ENCODE peak calls at places on chromosome 1, in seven cellular contexts. One of them, this sample, is unnamed.

GRCh38 chr1:210098376-210098775 is 134.2 kb upstream of the SERTAD4 start:
- DNase-seq in A549: no peak
- DNase-seq in fibroblast of mammary gland: no peak
- DNase-seq in coronary artery: no peak
- DNase-seq in endodermal cell: no peak
- DNase-seq in mucosa of descending colon: no peak
- DNase-seq in breast epithelium: no peak
- DNase-seq in this sample: no peak

GRCh38 chr1:99441234-99442095 is 177.2 kb downstream of the PLPPR4 start:
- DNase-seq in coronary artery: no peak
- DNase-seq in fibroblast of mammary gland: peak
- DNase-seq in mucosa of descending colon: no peak
- DNase-seq in endodermal cell: no peak
- DNase-seq in A549: no peak
- DNase-seq in breast epithelium: no peak
- DNase-seq in this sample: peak

GRCh38 chr1:162823771-162824525 is 33.4 kb downstream of the HSD17B7 start:
- DNase-seq in mucosa of descending colon: no peak
- DNase-seq in A549: no peak
- DNase-seq in breast epithelium: no peak
- DNase-seq in endodermal cell: no peak
- DNase-seq in fibroblast of mammary gland: no peak
- DNase-seq in coronary artery: no peak
- DNase-seq in this sample: no peak

GRCh38 chr1:227885648-227886502 is 61.9 kb downstream of the WNT9A start:
- DNase-seq in endodermal cell: peak
- DNase-seq in mucosa of descending colon: peak
- DNase-seq in breast epithelium: no peak
- DNase-seq in coronary artery: peak
- DNase-seq in fibroblast of mammary gland: peak
- DNase-seq in A549: peak
- DNase-seq in this sample: peak

GRCh38 chr1:7455796-7456568 is 315.1 kb upstream of the VAMP3 start:
- DNase-seq in coronary artery: no peak
- DNase-seq in mucosa of descending colon: no peak
- DNase-seq in A549: no peak
- DNase-seq in endodermal cell: peak
- DNase-seq in breast epithelium: no peak
- DNase-seq in fibroblast of mammary gland: no peak
- DNase-seq in this sample: no peak

GRCh38 chr1:181818943-181819342 is 242.6 kb downstream of the ZNF648 start:
- DNase-seq in breast epithelium: no peak
- DNase-seq in fibroblast of mammary gland: no peak
- DNase-seq in A549: no peak
- DNase-seq in mucosa of descending colon: no peak
- DNase-seq in coronary artery: no peak
- DNase-seq in endodermal cell: no peak
- DNase-seq in this sample: no peak

GRCh38 chr1:70994753-70995152 is 52.9 kb downstream of the PTGER3 start:
- DNase-seq in coronary artery: no peak
- DNase-seq in A549: no peak
- DNase-seq in endodermal cell: no peak
- DNase-seq in mucosa of descending colon: no peak
- DNase-seq in breast epithelium: no peak
- DNase-seq in fibroblast of mammary gland: no peak
- DNase-seq in this sample: no peak

GRCh38 chr1:236280438-236281285 is 1.1 kb downstream of the ERO1B start:
- DNase-seq in breast epithelium: no peak
- DNase-seq in A549: no peak
- DNase-seq in fibroblast of mammary gland: no peak
- DNase-seq in endodermal cell: peak
- DNase-seq in coronary artery: no peak
- DNase-seq in mucosa of descending colon: peak
- DNase-seq in this sample: no peak

GRCh38 chr1:246506785-246507639 is at the start of gene SMYD3:
- DNase-seq in A549: peak
- DNase-seq in fibroblast of mammary gland: peak
- DNase-seq in breast epithelium: peak
- DNase-seq in coronary artery: no peak
- DNase-seq in mucosa of descending colon: peak
- DNase-seq in endodermal cell: peak
- DNase-seq in this sample: peak

GRCh38 chr1:175514309-175515001 is 228.9 kb downstream of the TNR start:
- DNase-seq in fibroblast of mammary gland: no peak
- DNase-seq in mucosa of descending colon: no peak
- DNase-seq in A549: no peak
- DNase-seq in breast epithelium: no peak
- DNase-seq in coronary artery: peak
- DNase-seq in endodermal cell: no peak
- DNase-seq in this sample: no peak

GRCh38 chr1:202844935-202845334 is 34.2 kb downstream of the PCAT6 start:
- DNase-seq in fibroblast of mammary gland: no peak
- DNase-seq in breast epithelium: no peak
- DNase-seq in mucosa of descending colon: no peak
- DNase-seq in A549: no peak
- DNase-seq in endodermal cell: no peak
- DNase-seq in coronary artery: no peak
- DNase-seq in this sample: no peak

GRCh38 chr1:209705033-209705589 is 465 bp downstream of the HSD11B1 start:
- DNase-seq in fibroblast of mammary gland: peak
- DNase-seq in breast epithelium: no peak
- DNase-seq in A549: no peak
- DNase-seq in endodermal cell: no peak
- DNase-seq in mucosa of descending colon: no peak
- DNase-seq in coronary artery: no peak
- DNase-seq in this sample: peak

GRCh38 chr1:213720032-213720431 is 267.7 kb upstream of the PROX1 start:
- DNase-seq in coronary artery: no peak
- DNase-seq in endodermal cell: no peak
- DNase-seq in mucosa of descending colon: no peak
- DNase-seq in fibroblast of mammary gland: no peak
- DNase-seq in A549: no peak
- DNase-seq in breast epithelium: no peak
- DNase-seq in this sample: no peak

GRCh38 chr1:227451954-227452353 is 111.4 kb upstream of the ZNF678 start:
- DNase-seq in endodermal cell: no peak
- DNase-seq in breast epithelium: no peak
- DNase-seq in fibroblast of mammary gland: no peak
- DNase-seq in mucosa of descending colon: no peak
- DNase-seq in A549: no peak
- DNase-seq in coronary artery: no peak
- DNase-seq in this sample: no peak

GRCh38 chr1:151721788-151722510 is 627 bp downstream of the RIIAD1 start:
- DNase-seq in fibroblast of mammary gland: no peak
- DNase-seq in breast epithelium: no peak
- DNase-seq in A549: no peak
- DNase-seq in endodermal cell: no peak
- DNase-seq in coronary artery: no peak
- DNase-seq in mucosa of descending colon: no peak
- DNase-seq in this sample: peak

GRCh38 chr1:206896261-206896660 is 982 bp upstream of the IL24 start:
- DNase-seq in coronary artery: no peak
- DNase-seq in fibroblast of mammary gland: no peak
- DNase-seq in mucosa of descending colon: no peak
- DNase-seq in endodermal cell: no peak
- DNase-seq in breast epithelium: no peak
- DNase-seq in A549: no peak
- DNase-seq in this sample: no peak

GRCh38 chr1:210457566-210457965 is 128.9 kb downstream of the HHAT start:
- DNase-seq in breast epithelium: no peak
- DNase-seq in A549: no peak
- DNase-seq in endodermal cell: no peak
- DNase-seq in fibroblast of mammary gland: no peak
- DNase-seq in mucosa of descending colon: no peak
- DNase-seq in coronary artery: no peak
- DNase-seq in this sample: no peak

GRCh38 chr1:209277662-209278061 is 305.9 kb upstream of the CAMK1G start:
- DNase-seq in A549: no peak
- DNase-seq in breast epithelium: no peak
- DNase-seq in endodermal cell: no peak
- DNase-seq in mucosa of descending colon: no peak
- DNase-seq in coronary artery: no peak
- DNase-seq in fibroblast of mammary gland: no peak
- DNase-seq in this sample: no peak

DNA sequence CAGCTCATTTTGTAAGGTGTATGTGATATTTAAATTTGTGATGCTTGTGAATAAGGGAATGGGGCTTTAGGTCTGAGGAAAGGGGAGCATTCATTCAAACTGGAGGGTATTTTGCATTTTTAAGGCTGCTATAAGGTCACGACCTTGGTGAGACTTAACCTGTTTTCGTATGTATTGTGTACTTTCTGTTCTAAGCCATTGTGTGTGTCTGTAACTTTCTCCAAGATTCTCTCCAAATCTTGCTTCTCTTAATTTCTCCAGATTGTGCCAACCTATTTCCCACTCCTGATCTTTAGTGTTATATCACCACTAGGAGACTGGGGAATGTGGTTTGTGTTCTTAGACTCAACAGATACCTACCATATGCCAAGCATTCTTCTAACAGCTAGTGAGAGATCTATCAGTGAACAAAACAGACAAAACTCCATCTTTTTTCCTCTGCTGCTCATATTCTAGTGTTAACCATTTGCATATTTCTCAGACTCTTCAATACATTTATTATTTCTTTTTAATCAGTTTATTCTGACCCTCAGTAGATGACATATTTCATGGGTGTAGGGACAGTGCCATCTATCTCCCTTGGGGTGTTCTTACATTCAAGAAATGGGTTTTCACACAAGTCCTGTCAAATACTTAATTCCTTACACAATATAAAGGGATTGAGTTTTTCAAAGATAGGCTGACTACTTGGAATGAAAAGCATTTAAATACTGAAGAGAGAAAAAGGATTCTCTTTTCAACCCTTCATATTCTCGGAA is 27.5 kb downstream of the ATP1B1 start:
- DNase-seq in fibroblast of mammary gland: peak
- DNase-seq in endodermal cell: no peak
- DNase-seq in A549: no peak
- DNase-seq in coronary artery: no peak
- DNase-seq in mucosa of descending colon: no peak
- DNase-seq in breast epithelium: no peak
- DNase-seq in this sample: peak
- TF ChIP-seq CTCF in fibroblast of mammary gland: peak
- TF ChIP-seq CTCF in endodermal cell: peak
- TF ChIP-seq CTCF in A549: peak
- TF ChIP-seq CTCF in coronary artery: no peak
- TF ChIP-seq CTCF in mucosa of descending colon: no peak
- TF ChIP-seq CTCF in breast epithelium: no peak
- TF ChIP-seq CTCF in this sample: no peak

GRCh38 chr1:17615959-17616358 is 76.5 kb downstream of the ARHGEF10L start:
- DNase-seq in fibroblast of mammary gland: no peak
- DNase-seq in mucosa of descending colon: no peak
- DNase-seq in endodermal cell: no peak
- DNase-seq in coronary artery: no peak
- DNase-seq in breast epithelium: no peak
- DNase-seq in A549: no peak
- DNase-seq in this sample: no peak

GRCh38 chr1:17617787-17618557 is 78.5 kb downstream of the ARHGEF10L start:
- DNase-seq in A549: no peak
- DNase-seq in fibroblast of mammary gland: peak
- DNase-seq in coronary artery: peak
- DNase-seq in breast epithelium: no peak
- DNase-seq in mucosa of descending colon: no peak
- DNase-seq in endodermal cell: no peak
- DNase-seq in this sample: peak

GRCh38 chr1:17620448-17620847 is 81.0 kb downstream of the ARHGEF10L start:
- DNase-seq in endodermal cell: no peak
- DNase-seq in mucosa of descending colon: no peak
- DNase-seq in breast epithelium: no peak
- DNase-seq in coronary artery: no peak
- DNase-seq in A549: no peak
- DNase-seq in fibroblast of mammary gland: no peak
- DNase-seq in this sample: no peak

GRCh38 chr1:17616731-17617279 is 77.3 kb downstream of the ARHGEF10L start:
- DNase-seq in mucosa of descending colon: no peak
- DNase-seq in coronary artery: no peak
- DNase-seq in A549: no peak
- DNase-seq in endodermal cell: no peak
- DNase-seq in fibroblast of mammary gland: peak
- DNase-seq in breast epithelium: no peak
- DNase-seq in this sample: no peak

GRCh38 chr1:17618558-17619247 is 79.2 kb downstream of the ARHGEF10L start:
- DNase-seq in mucosa of descending colon: no peak
- DNase-seq in endodermal cell: no peak
- DNase-seq in A549: no peak
- DNase-seq in fibroblast of mammary gland: no peak
- DNase-seq in breast epithelium: no peak
- DNase-seq in coronary artery: peak
- DNase-seq in this sample: peak
- H3K4me3 ChIP-seq in mucosa of descending colon: no peak
- H3K4me3 ChIP-seq in endodermal cell: no peak
- H3K4me3 ChIP-seq in A549: no peak
- H3K4me3 ChIP-seq in fibroblast of mammary gland: peak
- H3K4me3 ChIP-seq in breast epithelium: peak
- H3K4me3 ChIP-seq in coronary artery: peak
- H3K4me3 ChIP-seq in this sample: peak

GRCh38 chr1:2879026-2879425 is 77.5 kb upstream of the TTC34 start:
- DNase-seq in A549: no peak
- DNase-seq in breast epithelium: no peak
- DNase-seq in mucosa of descending colon: no peak
- DNase-seq in coronary artery: no peak
- DNase-seq in fibroblast of mammary gland: no peak
- DNase-seq in endodermal cell: no peak
- DNase-seq in this sample: no peak
- TF ChIP-seq CTCF in A549: no peak
- TF ChIP-seq CTCF in breast epithelium: no peak
- TF ChIP-seq CTCF in mucosa of descending colon: no peak
- TF ChIP-seq CTCF in coronary artery: no peak
- TF ChIP-seq CTCF in fibroblast of mammary gland: no peak
- TF ChIP-seq CTCF in endodermal cell: no peak
- TF ChIP-seq CTCF in this sample: no peak

DNA sequence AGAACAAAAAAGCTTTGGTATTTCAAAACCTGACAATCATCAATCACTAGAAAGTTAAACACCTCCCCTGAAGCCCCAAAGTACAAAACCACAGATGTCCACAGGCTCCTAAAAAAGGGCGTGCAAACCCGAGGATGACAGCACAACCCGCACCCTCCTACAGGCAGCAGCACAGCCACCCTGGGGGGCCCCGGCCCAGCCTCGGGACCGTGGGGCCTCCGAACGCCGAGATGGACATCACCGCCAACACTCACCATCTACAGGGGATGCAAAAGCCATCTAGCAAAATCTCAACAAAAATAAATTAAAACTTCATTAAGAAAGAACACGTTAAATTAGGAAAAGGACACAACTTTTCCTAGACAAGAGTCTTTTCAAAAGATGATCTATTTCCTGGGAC is 6.6 kb downstream of the KIAA2013 start:
- DNase-seq in mucosa of descending colon: no peak
- DNase-seq in coronary artery: no peak
- DNase-seq in endodermal cell: no peak
- DNase-seq in A549: no peak
- DNase-seq in breast epithelium: no peak
- DNase-seq in fibroblast of mammary gland: no peak
- DNase-seq in this sample: no peak
- H3K4me3 ChIP-seq in mucosa of descending colon: no peak
- H3K4me3 ChIP-seq in coronary artery: no peak
- H3K4me3 ChIP-seq in endodermal cell: no peak
- H3K4me3 ChIP-seq in A549: no peak
- H3K4me3 ChIP-seq in breast epithelium: no peak
- H3K4me3 ChIP-seq in fibroblast of mammary gland: no peak
- H3K4me3 ChIP-seq in this sample: no peak